ENCODE peak calls at places on chromosomes 13 and 19, in four cellular contexts. One of them, this sample, is unnamed.

GRCh38 chr13:100461309-100462035 is 127.1 kb downstream of the GGACT start:
- DNase-seq in NCI-H1694 treated with DMSO at 0.1 percent for 48 hours: no peak
- DNase-seq in anterior cingulate cortex: no peak
- DNase-seq in NCI-H774: peak
- DNase-seq in this sample: no peak

GRCh38 chr13:63435668-63436275 is 2020.1 kb upstream of the PCDH20 start:
- DNase-seq in anterior cingulate cortex: no peak
- DNase-seq in NCI-H774: no peak
- DNase-seq in NCI-H1694 treated with DMSO at 0.1 percent for 48 hours: no peak
- DNase-seq in this sample: no peak

GRCh38 chr13:109336730-109337129 is 449.7 kb downstream of the IRS2 start:
- DNase-seq in NCI-H774: no peak
- DNase-seq in NCI-H1694 treated with DMSO at 0.1 percent for 48 hours: no peak
- DNase-seq in anterior cingulate cortex: no peak
- DNase-seq in this sample: no peak

GRCh38 chr13:50161052-50161451 is 145.8 kb downstream of the KCNRG start:
- DNase-seq in NCI-H774: no peak
- DNase-seq in NCI-H1694 treated with DMSO at 0.1 percent for 48 hours: no peak
- DNase-seq in anterior cingulate cortex: no peak
- DNase-seq in this sample: no peak

GRCh38 chr13:21486322-21486721 is 27.2 kb upstream of the ZDHHC20 start:
- DNase-seq in NCI-H1694 treated with DMSO at 0.1 percent for 48 hours: no peak
- DNase-seq in NCI-H774: no peak
- DNase-seq in anterior cingulate cortex: no peak
- DNase-seq in this sample: no peak

GRCh38 chr19:10084803-10085202 is 1.3 kb upstream of the SHFL start:
- DNase-seq in anterior cingulate cortex: no peak
- DNase-seq in NCI-H774: no peak
- DNase-seq in NCI-H1694 treated with DMSO at 0.1 percent for 48 hours: no peak
- DNase-seq in this sample: no peak

GRCh38 chr19:31715249-31715944 is 366.2 kb upstream of the TSHZ3 start:
- DNase-seq in NCI-H1694 treated with DMSO at 0.1 percent for 48 hours: no peak
- DNase-seq in anterior cingulate cortex: no peak
- DNase-seq in NCI-H774: no peak
- DNase-seq in this sample: no peak

GRCh38 chr19:18001837-18002345 is 6.1 kb upstream of the ARRDC2 start:
- DNase-seq in NCI-H774: no peak
- DNase-seq in anterior cingulate cortex: no peak
- DNase-seq in NCI-H1694 treated with DMSO at 0.1 percent for 48 hours: no peak
- DNase-seq in this sample: no peak

GRCh38 chr19:12932392-12933286 is 872 bp downstream of the FARSA start:
- DNase-seq in NCI-H774: no peak
- DNase-seq in anterior cingulate cortex: no peak
- DNase-seq in NCI-H1694 treated with DMSO at 0.1 percent for 48 hours: no peak
- DNase-seq in this sample: no peak

GRCh38 chr19:1264801-1265610 is 4.1 kb upstream of the CIRBP start:
- DNase-seq in anterior cingulate cortex: no peak
- DNase-seq in NCI-H774: no peak
- DNase-seq in NCI-H1694 treated with DMSO at 0.1 percent for 48 hours: no peak
- DNase-seq in this sample: no peak

GRCh38 chr13:25733061-25733491 is 318.7 kb downstream of the SHISA2 start:
- DNase-seq in anterior cingulate cortex: no peak
- DNase-seq in NCI-H774: no peak
- DNase-seq in NCI-H1694 treated with DMSO at 0.1 percent for 48 hours: no peak
- DNase-seq in this sample: no peak

GRCh38 chr19:782195-783043 is 14.8 kb upstream of the PTBP1 start:
- DNase-seq in NCI-H774: no peak
- DNase-seq in NCI-H1694 treated with DMSO at 0.1 percent for 48 hours: no peak
- DNase-seq in anterior cingulate cortex: no peak
- DNase-seq in this sample: no peak

GRCh38 chr19:4988770-4989251 is 19.9 kb downstream of the KDM4B start:
- DNase-seq in NCI-H1694 treated with DMSO at 0.1 percent for 48 hours: no peak
- DNase-seq in anterior cingulate cortex: peak
- DNase-seq in NCI-H774: no peak
- DNase-seq in this sample: no peak